ENCODE peak calls at places on chromosomes 11 and 22, in six cellular contexts. A is HCT116, H is GM12878, X is SK-N-SH, V is K562, C is HepG2. D is an unnamed sample.

GRCh38 chr11:102911758-102912481 is 37.1 kb upstream of the MMP12 start:
- DNase-seq in A (no peak), H (no peak), X (no peak), V (no peak), C (no peak), D (no peak)

GRCh38 chr22:49997221-49997599 is 15.4 kb downstream of the IL17REL start:
- DNase-seq in A (no peak), H (no peak), X (no peak), V (no peak), C (no peak), D (peak)

GRCh38 chr11:37988031-37988430 is 1390.0 kb upstream of the RAG2 start:
- DNase-seq in A (no peak), H (no peak), X (peak), V (no peak), C (no peak), D (no peak)

GRCh38 chr22:25765801-25766200 is 23.8 kb downstream of the MYO18B start:
- DNase-seq in A (no peak), H (no peak), X (no peak), V (no peak), C (no peak), D (no peak)

GRCh38 chr11:71447791-71448256 is 369 bp downstream of the DHCR7 start:
- DNase-seq in A (no peak), H (no peak), X (peak), V (peak), C (no peak), D (peak)

GRCh38 chr22:50577987-50578775 is at the start of gene CPT1B:
- DNase-seq in A (no peak), H (no peak), X (no peak), V (peak), C (no peak), D (no peak)

GRCh38 chr22:32760815-32761214 is 40.7 kb upstream of the TIMP3 start:
- DNase-seq in A (no peak), H (no peak), X (no peak), V (no peak), C (no peak), D (no peak)

GRCh38 chr11:95445746-95446333 is 214.8 kb upstream of the SESN3 start:
- DNase-seq in A (no peak), H (no peak), X (no peak), V (no peak), C (no peak), D (no peak)

GRCh38 chr22:30159561-30160353 is 79.5 kb downstream of the HORMAD2 start:
- DNase-seq in A (no peak), H (no peak), X (no peak), V (no peak), C (peak), D (peak)

GRCh38 chr22:31286360-31287255 is 5.7 kb downstream of the PIK3IP1 start:
- DNase-seq in A (no peak), H (no peak), X (no peak), V (no peak), C (no peak), D (no peak)

GRCh38 chr11:68169442-68169841 is 43.7 kb downstream of the KMT5B start:
- DNase-seq in A (no peak), H (no peak), X (no peak), V (no peak), C (no peak), D (no peak)

GRCh38 chr11:45650166-45651095 is 15.0 kb downstream of the CHST1 start:
- DNase-seq in A (no peak), H (no peak), X (no peak), V (no peak), C (no peak), D (no peak)

GRCh38 chr11:28833169-28833568 is 725.0 kb downstream of the METTL15 start:
- DNase-seq in A (no peak), H (no peak), X (no peak), V (no peak), C (no peak), D (no peak)

GRCh38 chr11:16610738-16611388 is 127.6 kb upstream of the C11orf58 start:
- DNase-seq in A (no peak), H (no peak), X (no peak), V (no peak), C (no peak), D (no peak)

GRCh38 chr22:46522743-46523300 is 14.6 kb downstream of the CELSR1 start:
- DNase-seq in A (no peak), H (no peak), X (no peak), V (no peak), C (no peak), D (no peak)

GRCh38 chr11:59141673-59142460 is 789 bp upstream of the FAM111A start:
- DNase-seq in A (no peak), H (no peak), X (no peak), V (no peak), C (no peak), D (no peak)

GRCh38 chr11:95605271-95605940 is 184.2 kb downstream of the FAM76B start:
- DNase-seq in A (no peak), H (no peak), X (no peak), V (no peak), C (no peak), D (no peak)

GRCh38 chr11:358129-358805 is 11.0 kb upstream of the B4GALNT4 start:
- DNase-seq in A (no peak), H (no peak), X (no peak), V (peak), C (no peak), D (no peak)

GRCh38 chr11:3710485-3711259 is 39.5 kb upstream of the CHRNA10 start:
- DNase-seq in A (no peak), H (no peak), X (no peak), V (no peak), C (no peak), D (no peak)

DNA sequence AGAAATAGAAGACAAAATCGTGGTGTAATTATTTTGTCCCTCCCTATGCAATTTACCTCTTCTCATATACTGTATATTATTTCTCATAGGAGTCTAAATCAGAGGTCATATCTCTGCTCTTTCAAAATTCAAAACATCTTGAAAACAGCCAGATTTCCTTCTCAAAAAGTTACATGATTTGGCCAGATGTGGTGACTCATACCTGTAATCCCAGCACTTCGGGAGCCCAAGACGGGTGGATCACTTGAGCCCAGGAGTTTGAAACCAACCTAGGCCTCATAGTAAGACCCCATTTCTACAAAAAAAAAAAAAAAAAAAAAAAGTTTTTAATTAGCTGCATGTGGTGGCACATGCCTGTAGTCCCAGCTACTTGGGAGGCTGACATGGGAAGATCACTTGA is 29.0 kb upstream of the DNAJB7 start:
- DNase-seq in A (no peak), H (no peak), X (no peak), V (no peak), C (no peak), D (no peak)
- TF ChIP-seq JUND in A (no peak), H (no peak), X (no peak), V (no peak), C (no peak), D (no peak)

GRCh38 chr11:66918751-66919150 is 39.4 kb downstream of the PC start:
- DNase-seq in A (no peak), H (no peak), X (no peak), V (no peak), C (no peak), D (no peak)

GRCh38 chr11:66915866-66916265 is 42.3 kb downstream of the PC start:
- DNase-seq in A (no peak), H (no peak), X (no peak), V (no peak), C (no peak), D (no peak)

GRCh38 chr11:66920978-66921784 is 37.0 kb downstream of the PC start:
- DNase-seq in A (no peak), H (no peak), X (no peak), V (no peak), C (no peak), D (no peak)

GRCh38 chr11:66924272-66924671 is 33.9 kb downstream of the PC start:
- DNase-seq in A (no peak), H (no peak), X (no peak), V (no peak), C (no peak), D (no peak)

DNA sequence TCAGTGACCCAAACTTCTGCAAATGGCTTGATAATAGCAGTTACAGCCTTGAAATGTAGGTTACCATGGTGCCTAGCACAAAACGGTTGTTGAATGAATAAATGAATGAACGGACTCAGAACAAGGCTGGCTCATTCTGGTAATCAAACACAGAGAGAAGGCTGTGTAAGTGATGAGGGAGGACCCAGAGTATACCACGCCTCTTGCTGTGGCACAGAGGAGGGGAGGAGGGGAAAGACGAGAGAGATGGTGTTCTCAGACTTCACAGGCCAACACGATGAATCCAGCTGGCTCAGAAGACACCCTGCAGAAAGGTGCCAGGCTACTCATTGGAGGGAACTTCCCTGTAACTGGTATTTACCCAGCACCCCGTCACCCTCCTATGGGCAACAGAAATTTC is 38.2 kb downstream of the PC start:
- DNase-seq in A (no peak), H (no peak), X (no peak), V (no peak), C (no peak), D (no peak)
- TF ChIP-seq JUND in A (no peak), H (no peak), X (no peak), V (no peak), C (no peak), D (no peak)

GRCh38 chr11:60936467-60937143 is 12.3 kb downstream of the TMEM132A start:
- DNase-seq in A (no peak), H (no peak), X (no peak), V (no peak), C (no peak), D (no peak)
- TF ChIP-seq JUND in A (no peak), H (no peak), X (no peak), V (no peak), C (no peak), D (no peak)

DNA sequence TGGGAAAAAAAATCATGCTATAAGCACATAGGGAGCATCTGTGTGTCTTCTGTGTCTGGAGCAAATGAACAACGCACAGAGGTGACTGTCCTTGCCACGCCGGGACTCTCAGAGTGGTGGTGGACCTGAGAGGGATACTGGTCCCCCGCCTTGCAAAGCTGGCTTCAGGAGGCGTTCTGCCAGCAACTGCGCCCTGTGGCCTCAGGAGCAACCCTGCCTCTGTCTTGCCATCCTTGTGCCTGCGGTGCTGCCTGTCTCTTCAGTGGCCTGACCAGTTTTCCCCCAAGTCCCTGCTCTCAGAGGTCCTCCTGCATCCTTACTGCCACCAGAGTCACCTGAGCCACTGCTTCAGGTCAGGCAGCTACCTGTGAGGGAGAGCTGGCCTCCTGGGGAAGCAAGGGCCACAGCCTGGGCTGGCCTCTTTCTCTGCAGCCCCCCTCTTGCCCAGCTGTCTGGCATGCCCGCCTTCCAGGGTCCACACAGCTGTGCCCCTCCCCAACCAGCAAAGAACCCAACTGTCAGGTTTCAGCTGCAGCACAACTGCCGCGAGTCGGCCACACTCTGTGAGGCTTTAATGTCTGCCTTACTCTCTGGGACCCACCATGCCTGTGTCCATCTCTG is 30.4 kb upstream of the YPEL1 start:
- DNase-seq in A (no peak), H (no peak), X (no peak), V (no peak), C (no peak), D (no peak)
- TF ChIP-seq JUND in A (no peak), H (no peak), X (no peak), V (no peak), C (no peak), D (no peak)

GRCh38 chr11:65448418-65449196 is 26.0 kb downstream of the NEAT1 start:
- DNase-seq in A (no peak), H (no peak), X (no peak), V (peak), C (no peak), D (peak)
- TF ChIP-seq JUND in A (no peak), H (no peak), X (no peak), V (no peak), C (no peak), D (no peak)

GRCh38 chr11:63939351-63939920 is 634 bp downstream of the NAA40 start:
- DNase-seq in A (no peak), H (no peak), X (no peak), V (no peak), C (no peak), D (peak)
- TF ChIP-seq JUND in A (no peak), H (no peak), X (no peak), V (no peak), C (no peak), D (no peak)

D was measured in T47D.